ENCODE peak calls at places on chromosomes 5 and 9, in ten cellular contexts. X is NCI-H2029 treated with DMSO at 0.1 percent for 48 hours; L is naive thymus-derived CD8-positive, alpha-beta T cell; K is adrenal gland; D is NCI-H187 treated with DMSO at 0.1 percent for 48 hours; Z is GM20000; U is hypothalamus; E is stimulated activated CD4-positive, alpha-beta T cell treated with anti-CD3 and anti-CD28 coated beads, Interleukin-12 subunit alpha, Interleukin-12 subunit beta, amount 100 ng/mL, for 4 hours; Q is nucleus accumbens; V is fibroblast of lung. M is an unnamed sample.

GRCh38 chr5:78271766-78272165 is 22.7 kb downstream of the AP3B1 start:
- DNase-seq in X (no peak), L (no peak), K (no peak), D (no peak), Z (no peak), U (no peak), E (no peak), Q (no peak), V (no peak), M (no peak)

GRCh38 chr9:36632892-36633291 is 60.2 kb downstream of the MELK start:
- DNase-seq in X (peak), L (peak), K (no peak), D (no peak), Z (no peak), U (no peak), E (no peak), Q (no peak), V (peak), M (no peak)

GRCh38 chr9:81264516-81264915 is 424.8 kb downstream of the TLE1 start:
- DNase-seq in X (no peak), L (no peak), K (no peak), D (no peak), Z (no peak), U (no peak), E (no peak), Q (no peak), V (peak), M (no peak)

GRCh38 chr5:33129309-33129708 is 311.5 kb upstream of the TARS1 start:
- DNase-seq in X (no peak), L (no peak), K (no peak), D (no peak), Z (no peak), U (no peak), E (no peak), Q (no peak), V (no peak), M (no peak)

GRCh38 chr5:75961814-75962213 is 121.4 kb upstream of the SV2C start:
- DNase-seq in X (no peak), L (no peak), K (no peak), D (no peak), Z (no peak), U (no peak), E (no peak), Q (no peak), V (no peak), M (no peak)

GRCh38 chr5:55533806-55534435 is 843 bp downstream of the PLPP1 start:
- DNase-seq in X (no peak), L (no peak), K (peak), D (no peak), Z (peak), U (peak), E (no peak), Q (no peak), V (peak), M (peak)

GRCh38 chr5:15719784-15720183 is 219.8 kb downstream of the FBXL7 start:
- DNase-seq in X (no peak), L (no peak), K (peak), D (no peak), Z (no peak), U (no peak), E (no peak), Q (no peak), V (no peak), M (no peak)

GRCh38 chr5:14490309-14490711 is 91.3 kb upstream of the OTULINL start:
- DNase-seq in X (no peak), L (no peak), K (peak), D (no peak), Z (no peak), U (peak), E (no peak), Q (no peak), V (no peak), M (no peak)

GRCh38 chr9:19788152-19788551 is 685 bp downstream of the SLC24A2 start:
- DNase-seq in X (no peak), L (no peak), K (no peak), D (no peak), Z (no peak), U (peak), E (no peak), Q (no peak), V (no peak), M (peak)

GRCh38 chr5:131814990-131815389 is 18.2 kb upstream of the FNIP1 start:
- DNase-seq in X (no peak), L (no peak), K (no peak), D (no peak), Z (no peak), U (no peak), E (no peak), Q (no peak), V (peak), M (no peak)

GRCh38 chr9:125655691-125656410 is 51.2 kb downstream of the MAPKAP1 start:
- DNase-seq in X (no peak), L (no peak), K (no peak), D (no peak), Z (no peak), U (no peak), E (no peak), Q (no peak), V (peak), M (no peak)

GRCh38 chr5:16492398-16493175 is 27.0 kb upstream of the ZNF622 start:
- DNase-seq in X (no peak), L (peak), K (no peak), D (no peak), Z (no peak), U (no peak), E (no peak), Q (no peak), V (peak), M (no peak)

GRCh38 chr9:14097666-14098065 is 216.3 kb downstream of the NFIB start:
- DNase-seq in X (no peak), L (no peak), K (no peak), D (no peak), Z (no peak), U (no peak), E (no peak), Q (no peak), V (no peak), M (no peak)

GRCh38 chr5:115274584-115274983 is 11.9 kb upstream of the PGGT1B start:
- DNase-seq in X (no peak), L (no peak), K (no peak), D (no peak), Z (no peak), U (no peak), E (no peak), Q (no peak), V (no peak), M (no peak)

GRCh38 chr9:21413089-21414023 is 4.4 kb downstream of the IFNA8 start:
- DNase-seq in X (no peak), L (peak), K (no peak), D (no peak), Z (no peak), U (peak), E (no peak), Q (no peak), V (no peak), M (no peak)

GRCh38 chr5:171450423-171451246 is 31.2 kb downstream of the FGF18 start:
- DNase-seq in X (peak), L (no peak), K (peak), D (no peak), Z (no peak), U (no peak), E (peak), Q (no peak), V (peak), M (peak)

GRCh38 chr5:124193371-124193789 is 553.1 kb downstream of the ZNF608 start:
- DNase-seq in X (no peak), L (no peak), K (peak), D (no peak), Z (no peak), U (no peak), E (no peak), Q (no peak), V (peak), M (no peak)

GRCh38 chr5:15524712-15525111 is 24.7 kb downstream of the FBXL7 start:
- DNase-seq in X (no peak), L (no peak), K (no peak), D (no peak), Z (no peak), U (no peak), E (no peak), Q (no peak), V (no peak), M (no peak)

GRCh38 chr9:114261026-114261425 is 61.9 kb upstream of the ORM1 start:
- DNase-seq in X (no peak), L (no peak), K (no peak), D (no peak), Z (no peak), U (no peak), E (no peak), Q (no peak), V (no peak), M (no peak)

GRCh38 chr5:133049726-133050048 is 2.1 kb upstream of the HSPA4 start:
- DNase-seq in X (peak), L (no peak), K (no peak), D (no peak), Z (no peak), U (no peak), E (no peak), Q (no peak), V (no peak), M (no peak)

GRCh38 chr5:98927242-98927987 is 1.4 kb downstream of the CHD1 start:
- DNase-seq in X (peak), L (peak), K (peak), D (no peak), Z (peak), U (peak), E (peak), Q (no peak), V (peak), M (no peak)

GRCh38 chr5:124544366-124545055 is 201.9 kb downstream of the ZNF608 start:
- DNase-seq in X (no peak), L (no peak), K (no peak), D (no peak), Z (no peak), U (no peak), E (no peak), Q (no peak), V (peak), M (no peak)

GRCh38 chr9:38015267-38015666 is 53.8 kb downstream of the SHB start:
- DNase-seq in X (no peak), L (no peak), K (no peak), D (no peak), Z (no peak), U (no peak), E (no peak), Q (no peak), V (no peak), M (no peak)

GRCh38 chr5:131671994-131672655 is 37.1 kb upstream of the RAPGEF6 start:
- DNase-seq in X (no peak), L (no peak), K (peak), D (no peak), Z (no peak), U (no peak), E (no peak), Q (no peak), V (peak), M (no peak)

GRCh38 chr9:95746408-95747165 is 128.9 kb upstream of the ERCC6L2 start:
- DNase-seq in X (no peak), L (no peak), K (no peak), D (no peak), Z (no peak), U (no peak), E (no peak), Q (no peak), V (no peak), M (no peak)

GRCh38 chr5:59007460-59008063 is 424.7 kb downstream of the RAB3C start:
- DNase-seq in X (peak), L (peak), K (no peak), D (peak), Z (peak), U (no peak), E (no peak), Q (no peak), V (peak), M (no peak)

GRCh38 chr5:77645158-77645994 is 6.9 kb upstream of the OTP start:
- DNase-seq in X (no peak), L (peak), K (no peak), D (no peak), Z (peak), U (no peak), E (peak), Q (no peak), V (no peak), M (no peak)

GRCh38 chr9:133004091-133005072 is 25.9 kb downstream of the GFI1B start:
- DNase-seq in X (no peak), L (no peak), K (no peak), D (no peak), Z (no peak), U (peak), E (no peak), Q (no peak), V (no peak), M (no peak)

M was measured in neural crest cell.